ENCODE peak calls at places on chromosomes 12 and 14, in four cellular contexts. V is fibroblast of lung, L is mucosa of descending colon, I is progenitor cell of endocrine pancreas. Z is an unnamed sample.
A peak's percentile ranks its signal among the peaks of the same experiment; 100 is the strongest.

GRCh38 chr12:116247377-116247776 is 30.1 kb downstream of the MED13L start:
- DNase-seq in L (no peak), I (no peak), V (peak; percentile 17), Z (peak; percentile 26)

GRCh38 chr12:100699209-100699608 is 95.4 kb upstream of the ANO4 start:
- DNase-seq in V (no peak), L (no peak), I (no peak), Z (no peak)

GRCh38 chr14:37278673-37279538 is 81.2 kb downstream of the MIPOL1 start:
- DNase-seq in L (no peak), I (no peak), V (no peak), Z (no peak)

GRCh38 chr12:96495155-96495554 is 5.8 kb downstream of the CFAP54 start:
- DNase-seq in I (no peak), V (no peak), L (no peak), Z (no peak)

GRCh38 chr14:71764701-71765347 is 167.4 kb upstream of the RGS6 start:
- DNase-seq in I (no peak), L (no peak), V (no peak), Z (no peak)

GRCh38 chr12:26810330-26810729 is 22.7 kb downstream of the ITPR2 start:
- DNase-seq in L (no peak), V (peak; percentile 91), I (no peak), Z (peak; percentile 23)

GRCh38 chr12:113136128-113136989 is 798 bp upstream of the RASAL1 start:
- DNase-seq in I (no peak), L (peak; percentile 75), V (no peak), Z (no peak)

GRCh38 chr14:69667938-69668336 is 56.5 kb downstream of the SUSD6 start:
- DNase-seq in L (no peak), I (no peak), V (no peak), Z (no peak)

GRCh38 chr12:78864483-78865296 is at the start of gene SYT1:
- DNase-seq in V (peak; percentile 93), L (peak; percentile 36), I (peak; percentile 9), Z (peak; percentile 80)

GRCh38 chr12:40663781-40664180 is 28.5 kb upstream of the CNTN1 start:
- DNase-seq in V (no peak), I (no peak), L (no peak), Z (no peak)

GRCh38 chr12:44875954-44876553 is at the start of gene NELL2:
- DNase-seq in I (peak; percentile 24), L (peak; percentile 73), V (peak; percentile 35), Z (no peak)

GRCh38 chr12:11884661-11885060 is 186.1 kb upstream of the BCL2L14 start:
- DNase-seq in I (no peak), L (no peak), V (no peak), Z (no peak)

GRCh38 chr12:76696186-76696585 is 67.7 kb upstream of the ZDHHC17 start:
- DNase-seq in I (no peak), L (no peak), V (no peak), Z (no peak)

GRCh38 chr14:77318006-77318553 is 2.6 kb downstream of the POMT2 start:
- DNase-seq in V (no peak), L (no peak), I (no peak), Z (no peak)

DNA sequence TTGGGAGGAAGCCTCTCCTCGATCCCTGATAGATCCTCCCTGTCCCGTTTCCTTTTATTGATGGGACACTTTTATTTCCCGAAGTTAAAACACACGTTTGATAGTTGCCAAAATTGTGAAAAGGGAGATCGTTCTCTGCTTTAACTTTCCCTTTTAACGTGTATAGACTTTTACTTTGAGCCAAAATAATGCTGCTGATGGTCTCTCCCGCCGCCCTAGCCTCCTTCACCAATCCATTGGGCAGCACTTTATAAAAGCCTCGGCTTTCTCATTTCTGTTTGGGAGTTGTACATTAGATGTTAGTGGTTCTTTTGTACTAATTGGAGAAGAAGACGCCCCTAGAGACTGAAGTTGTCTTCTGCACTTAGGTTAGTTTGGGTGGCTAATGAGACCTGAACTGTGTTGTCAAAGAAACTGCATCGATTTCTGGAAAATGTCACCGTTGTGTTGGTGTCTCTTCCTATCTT is 1.4 kb downstream of the TMTC2 start:
- DNase-seq in L (no peak), I (no peak), V (peak; percentile 23), Z (peak; percentile 3)
- TF ChIP-seq CTCF in L (no peak), I (peak; percentile 18), V (peak; percentile 32), Z (peak; percentile 24)

GRCh38 chr14:103532216-103533136 is 3.5 kb downstream of the TRMT61A start:
- DNase-seq in L (no peak), I (no peak), V (no peak), Z (no peak)

GRCh38 chr14:103531421-103532215 is 2.6 kb downstream of the TRMT61A start:
- DNase-seq in I (no peak), L (peak; percentile 29), V (no peak), Z (no peak)

GRCh38 chr14:103533999-103534575 is 5.1 kb downstream of the TRMT61A start:
- DNase-seq in L (no peak), V (no peak), I (no peak), Z (no peak)

GRCh38 chr14:103534576-103535061 is 5.6 kb downstream of the TRMT61A start:
- DNase-seq in V (no peak), I (no peak), L (peak; percentile 47), Z (no peak)

GRCh38 chr14:103533137-103533998 is 4.4 kb downstream of the TRMT61A start:
- DNase-seq in V (no peak), I (no peak), L (no peak), Z (no peak)
- TF ChIP-seq CTCF in V (no peak), I (no peak), L (no peak), Z (no peak)

GRCh38 chr12:7217475-7218069 is 28.1 kb downstream of the PEX5 start:
- DNase-seq in I (no peak), L (no peak), V (no peak), Z (no peak)

GRCh38 chr12:7221486-7221885 is 32.0 kb downstream of the PEX5 start:
- DNase-seq in V (no peak), I (no peak), L (no peak), Z (no peak)

GRCh38 chr12:7219599-7220243 is 30.2 kb downstream of the PEX5 start:
- DNase-seq in V (peak; percentile 65), L (no peak), I (peak; percentile 77), Z (peak; percentile 66)
- TF ChIP-seq CTCF in V (peak; percentile 94), L (peak; percentile 76), I (peak; percentile 99), Z (peak; percentile 94)

GRCh38 chr12:110185626-110186025 is 61.5 kb downstream of the IFT81 start:
- DNase-seq in I (no peak), L (no peak), V (no peak), Z (no peak)

GRCh38 chr12:110186059-110186458 is 61.9 kb downstream of the IFT81 start:
- DNase-seq in V (no peak), I (no peak), L (no peak), Z (no peak)

GRCh38 chr12:110179291-110179690 is 55.1 kb downstream of the IFT81 start:
- DNase-seq in V (peak; percentile 72), L (no peak), I (no peak), Z (peak; percentile 70)

GRCh38 chr12:110180591-110181005 is 56.4 kb downstream of the IFT81 start:
- DNase-seq in I (no peak), L (no peak), V (peak; percentile 87), Z (peak; percentile 58)

GRCh38 chr12:110183386-110183785 is 59.2 kb downstream of the IFT81 start:
- DNase-seq in V (no peak), I (no peak), L (no peak), Z (no peak)
- TF ChIP-seq CTCF in V (no peak), I (no peak), L (no peak), Z (no peak)

DNA sequence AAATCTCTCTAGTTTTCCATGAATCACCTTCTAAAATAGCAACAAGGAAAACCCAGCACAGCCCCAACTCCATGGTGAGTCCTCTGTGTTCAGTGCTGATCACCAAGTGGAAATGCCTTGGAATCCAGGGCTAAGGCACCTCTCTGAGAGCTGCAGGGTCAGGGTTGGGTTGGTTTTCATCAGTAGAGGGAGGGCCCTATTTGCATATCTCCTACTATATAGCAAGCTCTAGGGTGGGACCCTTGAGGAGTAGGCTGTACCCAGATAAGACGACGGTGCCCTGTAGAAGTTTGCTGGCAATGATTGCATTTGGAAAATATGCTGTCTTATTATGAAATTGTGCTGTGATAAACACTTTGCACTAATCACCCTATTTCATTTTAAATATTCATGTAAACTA is 1011.8 kb downstream of the TMEM121 start:
- DNase-seq in L (no peak), V (no peak), I (no peak), Z (no peak)
- TF ChIP-seq CTCF in L (no peak), V (no peak), I (no peak), Z (no peak)

DNA sequence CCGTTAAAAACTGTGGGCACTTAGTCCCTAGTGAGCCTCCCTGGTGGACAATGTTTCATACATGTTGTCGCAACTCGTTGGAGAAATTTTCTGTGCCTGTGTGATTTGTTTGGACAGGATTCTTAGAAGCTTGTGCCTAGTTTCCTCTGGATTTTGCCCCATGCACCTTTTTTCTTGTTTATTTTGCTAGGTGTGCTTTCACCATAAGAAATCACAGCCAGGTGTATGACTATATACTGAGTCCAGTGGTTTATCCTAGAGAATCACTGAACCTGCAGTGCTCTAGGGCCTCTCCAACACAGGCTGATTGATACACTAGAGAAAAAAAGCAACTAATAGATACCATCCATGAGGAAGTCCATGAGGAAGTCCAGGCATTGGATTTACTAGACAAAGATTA is 33.1 kb upstream of the OASL start:
- DNase-seq in L (no peak), I (no peak), V (no peak), Z (no peak)
- TF ChIP-seq CTCF in L (no peak), I (no peak), V (no peak), Z (no peak)

GRCh38 chr12:20946732-20947131 is 136.2 kb downstream of the SLCO1B3 start:
- DNase-seq in L (no peak), I (no peak), V (peak; percentile 1), Z (no peak)

GRCh38 chr12:20950248-20950647 is 139.7 kb downstream of the SLCO1B3 start:
- DNase-seq in V (peak; percentile 6), I (no peak), L (no peak), Z (no peak)
- TF ChIP-seq CTCF in V (no peak), I (peak; percentile 83), L (peak; percentile 34), Z (peak; percentile 63)

GRCh38 chr12:88391556-88391955 is 188.7 kb downstream of the KITLG start:
- DNase-seq in V (peak; percentile 89), I (no peak), L (no peak), Z (peak; percentile 82)

GRCh38 chr12:88388566-88389269 is 191.6 kb downstream of the KITLG start:
- DNase-seq in L (no peak), I (no peak), V (peak; percentile 62), Z (peak; percentile 24)

GRCh38 chr12:88390811-88391210 is 189.5 kb downstream of the KITLG start:
- DNase-seq in L (no peak), V (no peak), I (no peak), Z (no peak)

DNA sequence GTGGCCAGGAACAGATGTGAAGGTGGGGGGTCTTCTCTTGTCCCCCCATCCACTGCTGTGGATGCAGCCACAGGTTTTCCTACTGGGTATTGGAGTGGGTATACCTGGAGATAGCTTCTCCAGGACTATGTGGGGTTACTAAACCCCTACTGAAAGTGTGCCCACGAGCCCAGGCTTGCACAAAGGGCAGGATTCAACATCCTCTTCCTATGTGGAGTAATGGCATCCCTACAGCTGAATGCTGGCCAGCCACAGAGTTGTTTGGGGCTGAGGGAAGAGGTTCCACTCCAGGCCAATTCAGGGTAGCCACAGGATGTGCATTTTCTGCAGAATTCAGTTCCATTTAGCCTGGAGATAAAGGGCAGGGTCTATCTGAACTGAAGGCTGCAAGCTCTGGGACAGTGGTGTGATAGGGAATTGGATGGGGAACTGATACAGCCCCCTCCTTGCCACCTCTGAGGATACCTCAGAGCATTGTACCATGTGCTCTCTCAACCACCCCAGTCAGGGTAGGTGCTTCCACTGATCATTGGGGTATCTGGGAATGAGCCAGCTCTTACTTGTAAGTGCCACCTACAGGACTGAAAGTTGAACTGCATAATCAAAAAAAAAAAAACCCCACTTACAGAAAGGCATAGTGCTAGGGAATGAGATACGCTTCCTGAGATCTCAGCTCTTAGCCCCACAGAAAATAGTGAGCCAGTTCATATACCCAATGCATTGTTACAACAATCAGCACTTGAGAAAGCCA is 187.1 kb downstream of the KITLG start:
- DNase-seq in L (no peak), I (no peak), V (peak; percentile 25), Z (no peak)
- TF ChIP-seq CTCF in L (no peak), I (peak; percentile 43), V (peak; percentile 21), Z (peak; percentile 72)

Z was measured in HFFc6.